ENCODE peak calls at places on chromosomes 11 and 22, in nine cellular contexts. G, K, S, W, O, B, V, A and L are unnamed samples.

GRCh38 chr11:69808708-69809107 is 10.5 kb downstream of the FGF3 start:
- DNase-seq in V (no peak), W (peak; percentile 60), S (no peak), K (no peak), O (no peak), A (no peak), G (no peak), B (no peak), L (no peak)

GRCh38 chr11:19110290-19110689 is 6.7 kb upstream of the ZDHHC13 start:
- DNase-seq in V (no peak), K (no peak), G (no peak), S (no peak), B (peak; percentile 49), W (no peak), O (no peak), A (no peak), L (no peak)

GRCh38 chr11:133506551-133507094 is 25.7 kb downstream of the OPCML start:
- DNase-seq in A (no peak), O (no peak), W (no peak), V (no peak), B (no peak), G (no peak), S (no peak), K (no peak), L (no peak)

GRCh38 chr11:46682773-46683752 is 17.4 kb downstream of the ARHGAP1 start:
- DNase-seq in B (no peak), V (no peak), W (peak; percentile 47), G (no peak), K (no peak), S (no peak), A (no peak), O (no peak), L (no peak)

GRCh38 chr11:47765086-47765485 is 2.1 kb downstream of the FNBP4 start:
- DNase-seq in O (peak; percentile 5), A (no peak), S (no peak), B (no peak), W (peak; percentile 51), K (no peak), G (no peak), V (no peak), L (no peak)

GRCh38 chr11:30984827-30985226 is 384.7 kb downstream of the DCDC1 start:
- DNase-seq in W (peak; percentile 52), S (no peak), K (no peak), V (no peak), B (no peak), A (no peak), G (no peak), O (no peak), L (no peak)

GRCh38 chr11:115221461-115222069 is 282.6 kb downstream of the CADM1 start:
- DNase-seq in G (no peak), W (no peak), K (no peak), B (no peak), O (no peak), S (no peak), A (no peak), V (no peak), L (no peak)

GRCh38 chr22:37345863-37346514 is 63.7 kb downstream of the CYTH4 start:
- DNase-seq in B (no peak), V (peak; percentile 28), G (no peak), K (no peak), A (no peak), W (peak; percentile 98), S (no peak), O (peak; percentile 37), L (no peak)

GRCh38 chr11:11691296-11692141 is 69.7 kb upstream of the GALNT18 start:
- DNase-seq in W (no peak), S (no peak), V (no peak), G (no peak), K (no peak), A (no peak), O (no peak), B (no peak), L (no peak)

GRCh38 chr11:112583246-112583893 is 322.7 kb upstream of the PLET1 start:
- DNase-seq in K (no peak), G (no peak), V (no peak), S (no peak), A (no peak), O (no peak), B (no peak), W (no peak), L (no peak)

GRCh38 chr11:124043420-124043819 is 2.3 kb upstream of the OR10G7 start:
- DNase-seq in K (no peak), A (no peak), W (no peak), S (no peak), O (no peak), G (no peak), B (no peak), V (no peak), L (no peak)

GRCh38 chr11:117620131-117620530 is 176.9 kb downstream of the DSCAML1 start:
- DNase-seq in O (no peak), V (no peak), W (no peak), G (no peak), A (no peak), B (no peak), K (no peak), S (no peak), L (no peak)

GRCh38 chr11:124740277-124740882 is 638 bp downstream of the NRGN start:
- DNase-seq in V (no peak), W (peak; percentile 21), K (no peak), A (peak; percentile 71), G (peak; percentile 87), S (peak; percentile 46), B (peak; percentile 7), O (peak; percentile 57), L (no peak)

GRCh38 chr11:118004543-118005223 is 18.5 kb downstream of the IL10RA start:
- DNase-seq in K (peak; percentile 29), V (no peak), A (no peak), O (no peak), S (no peak), B (no peak), G (no peak), W (no peak), L (no peak)

GRCh38 chr11:62337682-62338181 is 484 bp downstream of the ASRGL1 start:
- DNase-seq in W (peak; percentile 7), O (peak; percentile 29), K (no peak), S (peak; percentile 27), B (peak; percentile 14), V (peak; percentile 17), A (peak; percentile 53), G (peak; percentile 84), L (peak; percentile 59)

GRCh38 chr11:83079820-83080219 is 8.1 kb upstream of the RAB30 start:
- DNase-seq in O (no peak), W (no peak), V (no peak), A (no peak), G (no peak), K (no peak), S (no peak), B (no peak), L (no peak)

GRCh38 chr11:32456864-32457263 is 21.5 kb upstream of the WT1 start:
- DNase-seq in A (no peak), O (no peak), S (no peak), W (no peak), K (no peak), G (no peak), V (no peak), B (no peak), L (no peak)

GRCh38 chr22:28923826-28924732 is 40.7 kb downstream of the ZNRF3 start:
- DNase-seq in K (peak; percentile 79), A (no peak), S (no peak), G (peak; percentile 83), B (peak; percentile 71), W (peak; percentile 29), O (no peak), V (no peak), L (no peak)

GRCh38 chr22:45966320-45966891 is 10.6 kb downstream of the WNT7B start:
- DNase-seq in A (no peak), W (peak; percentile 34), B (no peak), K (no peak), S (no peak), V (no peak), G (peak; percentile 69), O (no peak), L (no peak)

GRCh38 chr22:30523646-30524489 is 18.4 kb upstream of the SEC14L4 start:
- DNase-seq in A (no peak), S (no peak), G (no peak), W (no peak), B (no peak), O (peak; percentile 66), V (no peak), K (no peak), L (no peak)

GRCh38 chr11:27416568-27417176 is 53.7 kb upstream of the CCDC34 start:
- DNase-seq in W (no peak), K (no peak), A (no peak), B (no peak), O (no peak), S (no peak), V (no peak), G (no peak), L (no peak)

GRCh38 chr22:28024422-28024888 is 105.4 kb upstream of the PITPNB start:
- DNase-seq in A (no peak), W (no peak), G (no peak), B (no peak), K (peak; percentile 60), S (no peak), V (peak; percentile 6), O (no peak), L (no peak)

GRCh38 chr11:1838426-1839131 is at the start of gene TNNI2:
- DNase-seq in V (no peak), W (no peak), B (no peak), O (no peak), G (peak; percentile 81), A (no peak), S (no peak), K (no peak), L (no peak)
- H3K4me3 ChIP-seq in V (no peak within 1 kb of the TSS), W (no peak within 1 kb of the TSS), B (no peak within 1 kb of the TSS), O (no peak within 1 kb of the TSS), G (no peak within 1 kb of the TSS), A (no peak within 1 kb of the TSS), S (no peak within 1 kb of the TSS), K (no peak within 1 kb of the TSS), L (no peak within 1 kb of the TSS)

GRCh38 chr11:119118227-119118626 is 3.2 kb upstream of the HINFP start:
- DNase-seq in K (no peak), S (no peak), B (no peak), A (no peak), V (no peak), G (no peak), O (no peak), W (no peak), L (no peak)
- H3K4me1 ChIP-seq in K (peaks cover 22% of the 10 kb centered on the region), S (peaks cover 10% of the 10 kb centered on the region), B (no peaks in the 10 kb centered on the region), A (peaks cover 48% of the 10 kb centered on the region), V (peaks cover 10% of the 10 kb centered on the region), G (peaks cover 13% of the 10 kb centered on the region), O (peaks cover 20% of the 10 kb centered on the region), W (peaks cover 11% of the 10 kb centered on the region), L (peaks cover 13% of the 10 kb centered on the region)

GRCh38 chr11:111393585-111393984 is 14.5 kb upstream of the POU2AF1 start:
- DNase-seq in K (no peak), S (no peak), V (no peak), O (no peak), G (no peak), A (no peak), W (no peak), B (no peak), L (no peak)
- H3K4me3 ChIP-seq in K (no peak overlapping the region), S (no peak overlapping the region), V (no peak overlapping the region), O (no peak overlapping the region), G (no peak overlapping the region), A (no peak overlapping the region), W (no peak overlapping the region), B (no peak overlapping the region), L (no peak overlapping the region)

DNA sequence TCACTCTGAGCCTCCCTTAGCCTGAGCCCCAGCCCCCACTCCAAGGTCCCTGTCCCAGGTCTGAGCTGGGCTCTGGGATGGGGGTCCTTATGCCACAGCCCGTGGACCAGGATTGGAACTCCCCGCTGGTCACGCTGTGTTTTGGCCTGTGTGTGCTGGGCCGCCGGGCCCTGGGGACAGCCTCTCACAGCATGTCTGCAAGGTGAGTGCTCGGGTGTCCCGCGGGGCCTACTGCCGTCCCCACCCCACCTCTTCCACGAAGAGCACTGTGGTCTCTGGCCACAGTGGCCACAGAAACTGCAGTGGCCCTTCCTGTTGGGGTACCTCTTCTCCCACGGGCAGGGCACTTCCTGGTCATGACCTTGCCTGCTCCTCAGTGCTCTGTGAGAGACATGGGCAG is 3.5 kb upstream of the SIPA1 start:
- DNase-seq in B (no peak), V (no peak), O (no peak), W (no peak), K (no peak), A (no peak), S (no peak), G (peak; percentile 80), L (no peak)
- H3K4me1 ChIP-seq in B (peaks cover 8% of the 10 kb centered on the region), V (peaks cover 15% of the 10 kb centered on the region), O (peaks cover 13% of the 10 kb centered on the region), W (peaks cover 12% of the 10 kb centered on the region), K (peaks cover 26% of the 10 kb centered on the region), A (peaks cover 35% of the 10 kb centered on the region), S (peaks cover 16% of the 10 kb centered on the region), G (peaks cover 17% of the 10 kb centered on the region), L (peaks cover 6% of the 10 kb centered on the region)